ENCODE peak calls at places on chromosomes 3 and 15, in four cellular contexts. Y is DMS153, C is transverse colon, N is ACHN. T is an unnamed sample.

GRCh38 chr3:12984023-12984823 is 89.0 kb downstream of the IQSEC1 start:
- DNase-seq in Y (peak; percentile 2), C (peak; percentile 78), N (peak; percentile 57), T (no peak)

GRCh38 chr3:54324069-54324468 is 201.7 kb downstream of the CACNA2D3 start:
- DNase-seq in Y (no peak), C (no peak), N (no peak), T (no peak)

GRCh38 chr15:48671381-48672022 is 26.0 kb upstream of the FBN1 start:
- DNase-seq in Y (no peak), C (no peak), N (no peak), T (peak; percentile 37)

GRCh38 chr3:153614563-153614962 is 452.5 kb downstream of the RAP2B start:
- DNase-seq in Y (no peak), C (no peak), N (peak; percentile 10), T (no peak)

GRCh38 chr3:41158947-41159346 is 40.4 kb upstream of the CTNNB1 start:
- DNase-seq in Y (no peak), C (peak; percentile 66), N (no peak), T (no peak)

GRCh38 chr15:36172970-36173369 is 406.5 kb upstream of the CDIN1 start:
- DNase-seq in Y (no peak), C (no peak), N (no peak), T (no peak)

GRCh38 chr3:16841906-16842709 is 42.6 kb upstream of the PLCL2 start:
- DNase-seq in Y (peak; percentile 75), C (peak; percentile 68), N (no peak), T (no peak)

GRCh38 chr15:35723120-35723707 is 177.2 kb upstream of the DPH6 start:
- DNase-seq in Y (no peak), C (no peak), N (no peak), T (no peak)

GRCh38 chr15:78739206-78739605 is 72.1 kb downstream of the ADAMTS7 start:
- DNase-seq in Y (no peak), C (peak; percentile 4), N (no peak), T (no peak)